ENCODE peak calls at places on chromosomes 3 and 15, in four cellular contexts. I is endodermal cell, J is suprapubic skin, P is GM23338. D is an unnamed sample.
A peak's percentile ranks its signal among the peaks of the same experiment; 100 is the strongest.

GRCh38 chr3:63951492-63951891 is 39.3 kb upstream of the SCAANT1 start:
- DNase-seq in I (no peak), J (no peak), P (no peak), D (no peak)

GRCh38 chr3:63892773-63893352 is 19.3 kb downstream of the SCAANT1 start:
- DNase-seq in I (no peak), J (no peak), P (no peak), D (no peak)

GRCh38 chr15:68290715-68291114 is 13.2 kb downstream of the FEM1B start:
- DNase-seq in I (no peak), J (no peak), P (no peak), D (no peak)

GRCh38 chr15:82571722-82572222 is 31.5 kb upstream of the RPS17 start:
- DNase-seq in I (peak; percentile 83), J (peak; percentile 80), P (peak; percentile 78), D (peak; percentile 80)

GRCh38 chr3:60792287-60792852 is 458.9 kb downstream of the FHIT start:
- DNase-seq in I (no peak), J (no peak), P (no peak), D (no peak)

GRCh38 chr3:197490098-197490497 is 65.7 kb downstream of the BDH1 start:
- DNase-seq in I (peak; percentile 69), J (no peak), P (no peak), D (no peak)

GRCh38 chr15:29528276-29528675 is 258.7 kb upstream of the NSMCE3 start:
- DNase-seq in I (no peak), J (no peak), P (no peak), D (no peak)

GRCh38 chr3:129121792-129122696 is at the start of gene RAB43:
- DNase-seq in I (peak; percentile 100), J (peak; percentile 94), P (peak; percentile 97), D (peak; percentile 87)

GRCh38 chr15:65146438-65146837 is 12.8 kb upstream of the PDCD7 start:
- DNase-seq in I (no peak), J (no peak), P (no peak), D (no peak)

GRCh38 chr3:37885831-37886230 is 24.2 kb downstream of the CTDSPL start:
- DNase-seq in I (no peak), J (no peak), P (no peak), D (no peak)

GRCh38 chr15:33656090-33656670 is 312.1 kb upstream of the CHRM5 start:
- DNase-seq in I (no peak), J (no peak), P (no peak), D (no peak)

GRCh38 chr3:141366285-141367037 is 1.8 kb upstream of the ZBTB38 start:
- DNase-seq in I (no peak), J (no peak), P (no peak), D (no peak)

GRCh38 chr3:42732196-42732828 is 29.7 kb upstream of the HHATL start:
- DNase-seq in I (peak; percentile 41), J (no peak), P (no peak), D (no peak)

GRCh38 chr15:70596354-70597055 is 166.9 kb downstream of the UACA start:
- DNase-seq in I (peak; percentile 35), J (no peak), P (no peak), D (no peak)

GRCh38 chr15:48222627-48223026 is 16.5 kb downstream of the SLC12A1 start:
- DNase-seq in I (no peak), J (no peak), P (no peak), D (no peak)

GRCh38 chr3:113771993-113772392 is 25.2 kb downstream of the ATP6V1A start:
- DNase-seq in I (no peak), J (no peak), P (no peak), D (no peak)

GRCh38 chr3:39506863-39507262 is 39.4 kb downstream of the MOBP start:
- DNase-seq in I (no peak), J (no peak), P (no peak), D (no peak)

GRCh38 chr3:15805756-15806266 is 8.0 kb upstream of the ANKRD28 start:
- DNase-seq in I (no peak), J (no peak), P (no peak), D (no peak)

GRCh38 chr3:183515968-183516851 is 39.3 kb downstream of the KLHL6 start:
- DNase-seq in I (no peak), J (no peak), P (peak; percentile 71), D (no peak)

GRCh38 chr15:62952969-62953368 is 89.6 kb upstream of the TPM1 start:
- DNase-seq in I (peak; percentile 88), J (no peak), P (peak; percentile 48), D (no peak)

GRCh38 chr3:125013095-125013494 is 42.7 kb downstream of the HEG1 start:
- DNase-seq in I (no peak), J (no peak), P (no peak), D (no peak)
- H3K4me3 ChIP-seq in I (no peak overlapping the region), J (no peak overlapping the region), P (no peak overlapping the region), D (no peak overlapping the region)

DNA sequence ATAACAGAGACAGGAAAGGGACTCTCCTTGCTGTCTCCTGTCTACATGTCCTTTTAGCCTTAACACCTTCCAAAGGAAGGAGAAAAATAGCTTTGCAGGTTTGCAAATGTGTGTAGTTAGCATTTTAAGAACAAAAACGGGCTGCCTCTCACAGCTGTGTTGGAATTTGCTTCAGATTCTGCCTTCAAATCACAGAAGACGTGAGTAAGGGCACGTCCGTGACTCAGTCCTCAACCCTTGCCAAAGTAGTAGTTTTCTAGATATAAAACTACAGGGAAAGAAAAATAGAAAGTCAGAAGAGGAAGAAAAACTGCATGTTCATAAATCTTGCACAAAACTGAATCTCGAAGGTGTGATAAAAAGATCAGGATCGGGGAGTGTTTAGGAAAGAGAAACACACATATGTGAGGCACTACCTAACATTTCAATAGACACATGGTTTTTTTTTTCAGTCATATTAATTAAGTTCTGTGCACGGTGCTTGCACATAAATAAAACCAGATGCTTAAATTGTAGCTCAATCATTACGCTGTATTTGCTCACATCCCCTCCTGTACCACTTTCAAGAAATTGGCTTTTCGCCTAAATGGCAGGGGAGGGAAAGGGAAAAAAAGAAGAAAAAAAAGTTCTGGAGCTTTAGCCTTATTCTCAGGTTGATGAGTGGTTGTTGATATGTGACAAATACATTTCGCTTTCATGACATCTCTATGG is 71.7 kb downstream of the P3H2 start:
- DNase-seq in I (no peak), J (no peak), P (no peak), D (no peak)
- H3K27ac ChIP-seq in I (no peak overlapping the region), J (no peak overlapping the region), P (peak overlapping the region; percentile 68), D (no peak overlapping the region)

DNA sequence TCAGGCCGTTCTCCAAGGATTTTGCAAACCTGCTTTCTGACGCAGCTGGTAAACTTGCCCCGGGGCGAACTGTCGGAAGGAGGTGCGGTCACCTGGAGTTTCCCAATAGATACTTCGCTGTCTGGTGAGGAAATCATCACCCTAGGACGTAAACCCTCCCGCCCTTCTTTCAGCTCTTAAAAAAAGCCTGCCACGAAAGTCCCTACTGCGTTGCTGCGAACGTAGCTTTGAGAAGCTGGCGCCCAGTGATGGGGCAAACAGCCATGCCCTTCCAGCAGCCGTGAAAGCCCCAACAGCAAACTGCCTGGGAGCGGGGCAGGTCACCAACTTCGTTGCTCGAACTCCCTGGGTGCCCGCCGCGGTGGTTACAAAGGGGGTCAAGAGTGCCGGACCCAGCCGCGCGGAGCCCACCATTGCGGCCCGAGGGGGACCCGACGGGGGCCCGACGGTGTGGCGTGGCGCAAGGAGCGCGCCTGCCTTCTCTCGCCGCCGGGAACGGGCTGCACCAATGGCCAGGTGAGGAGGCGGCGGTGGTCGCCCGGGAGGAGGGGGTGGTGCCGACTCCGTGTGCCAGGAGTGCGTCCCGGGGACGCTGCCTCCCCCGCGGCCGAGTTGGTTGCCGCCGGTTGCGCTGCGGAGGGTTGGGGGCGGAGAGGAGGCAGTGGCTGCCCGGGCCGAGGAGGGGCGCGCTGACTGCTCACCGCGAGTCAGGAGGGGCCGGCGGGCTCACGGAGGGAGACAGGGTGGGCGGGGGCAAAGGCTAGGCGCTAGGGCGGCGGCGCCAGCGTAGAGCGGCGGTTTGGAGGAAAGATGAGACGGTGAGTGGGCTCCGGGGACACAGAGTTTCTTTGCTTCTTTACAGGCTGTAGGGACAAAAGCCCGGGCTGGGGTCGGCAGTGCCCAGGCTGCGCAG is at the start of gene PHLDB2:
- DNase-seq in I (peak; percentile 96), J (peak; percentile 91), P (peak; percentile 93), D (peak; percentile 88)
- TF ChIP-seq CTCF in I (peak; percentile 43), J (no peak), P (peak; percentile 19), D (peak; percentile 26)

DNA sequence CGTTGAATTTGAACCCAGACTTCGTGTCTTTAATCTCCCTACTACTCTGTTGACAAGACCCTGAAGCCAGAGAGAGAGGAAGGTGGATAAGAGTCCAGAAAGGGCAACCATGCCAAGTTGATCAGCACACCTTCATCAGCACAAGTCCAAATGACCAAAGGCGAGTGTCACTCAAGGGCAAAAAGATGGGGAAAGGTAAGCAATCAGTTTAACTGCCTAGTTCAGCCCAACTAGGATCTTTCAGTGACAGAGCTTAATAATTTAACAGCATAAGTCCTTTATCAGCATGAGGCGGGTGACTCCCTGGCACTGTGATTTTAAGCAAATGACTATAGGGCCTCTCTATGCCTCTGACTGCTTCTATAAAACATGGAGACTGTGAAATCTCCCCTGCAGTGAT is 6.2 kb downstream of the SUCLG2 start:
- DNase-seq in I (no peak), J (no peak), P (no peak), D (no peak)
- H3K4me3 ChIP-seq in I (no peak overlapping the region), J (no peak overlapping the region), P (no peak overlapping the region), D (no peak overlapping the region)

D was measured in WERI-Rb-1.